ENCODE peak calls at places on chromosomes 7 and 10, in nine cellular contexts. S, U, J, R, E, A, M, T and L are unnamed samples.

GRCh38 chr7:27169658-27170493 is 4.2 kb downstream of the HOXA10 start:
- DNase-seq in S (peak; percentile 3), U (peak; percentile 10), J (no peak), R (no peak), E (peak; percentile 68), A (no peak), M (no peak), T (no peak), L (no peak)

GRCh38 chr7:51316666-51317581 is at the start of gene COBL:
- DNase-seq in S (peak; percentile 29), U (peak; percentile 72), J (no peak), R (no peak), E (peak; percentile 89), A (no peak), M (no peak), T (no peak), L (peak; percentile 81)

GRCh38 chr10:44385423-44385725 is 477 bp upstream of the CXCL12 start:
- DNase-seq in S (no peak), U (no peak), J (no peak), R (no peak), E (no peak), A (no peak), M (no peak), T (no peak), L (no peak)

GRCh38 chr10:79483299-79483698 is 29.0 kb upstream of the EIF5AL1 start:
- DNase-seq in S (no peak), U (no peak), J (no peak), R (no peak), E (no peak), A (no peak), M (no peak), T (no peak), L (no peak)

GRCh38 chr7:140475747-140476333 is 3.5 kb downstream of the MKRN1 start:
- DNase-seq in S (no peak), U (no peak), J (peak; percentile 38), R (no peak), E (no peak), A (no peak), M (peak; percentile 31), T (peak; percentile 8), L (peak; percentile 37)

GRCh38 chr7:1124816-1125602 is 35.0 kb downstream of the ZFAND2A start:
- DNase-seq in S (peak; percentile 36), U (no peak), J (no peak), R (no peak), E (no peak), A (no peak), M (no peak), T (no peak), L (no peak)

GRCh38 chr10:11930342-11930978 is 107.3 kb downstream of the PROSER2 start:
- DNase-seq in S (no peak), U (no peak), J (no peak), R (no peak), E (no peak), A (no peak), M (no peak), T (no peak), L (no peak)

GRCh38 chr7:10779465-10780399 is 193.9 kb upstream of the PHF14 start:
- DNase-seq in S (no peak), U (no peak), J (no peak), R (no peak), E (no peak), A (no peak), M (no peak), T (no peak), L (no peak)

GRCh38 chr7:77461246-77461645 is 45.1 kb upstream of the GSAP start:
- DNase-seq in S (no peak), U (no peak), J (no peak), R (no peak), E (no peak), A (no peak), M (no peak), T (no peak), L (no peak)

GRCh38 chr7:33686001-33686591 is 219.2 kb upstream of the BMPER start:
- DNase-seq in S (no peak), U (no peak), J (no peak), R (no peak), E (no peak), A (no peak), M (no peak), T (no peak), L (no peak)

GRCh38 chr7:32290015-32290414 is 200.2 kb downstream of the LSM5 start:
- DNase-seq in S (peak; percentile 62), U (no peak), J (no peak), R (no peak), E (no peak), A (peak; percentile 61), M (no peak), T (no peak), L (no peak)

GRCh38 chr7:136009488-136010079 is 32.4 kb upstream of the MTPN start:
- DNase-seq in S (no peak), U (no peak), J (peak; percentile 8), R (no peak), E (no peak), A (no peak), M (peak; percentile 22), T (peak; percentile 13), L (no peak)

GRCh38 chr7:30869794-30870491 is 41.7 kb upstream of the AQP1 start:
- DNase-seq in S (peak; percentile 42), U (no peak), J (no peak), R (no peak), E (no peak), A (no peak), M (no peak), T (no peak), L (no peak)

GRCh38 chr7:66669088-66669487 is 40.4 kb downstream of the KCTD7 start:
- DNase-seq in S (peak; percentile 42), U (no peak), J (no peak), R (no peak), E (no peak), A (peak; percentile 89), M (no peak), T (no peak), L (no peak)

GRCh38 chr10:133158756-133159610 is 1.0 kb upstream of the KNDC1 start:
- DNase-seq in S (no peak), U (no peak), J (no peak), R (no peak), E (peak; percentile 46), A (no peak), M (no peak), T (no peak), L (peak; percentile 89)

GRCh38 chr7:77653572-77653971 is 42.7 kb upstream of the RSBN1L start:
- DNase-seq in S (no peak), U (no peak), J (no peak), R (no peak), E (no peak), A (no peak), M (no peak), T (no peak), L (peak; percentile 41)

DNA sequence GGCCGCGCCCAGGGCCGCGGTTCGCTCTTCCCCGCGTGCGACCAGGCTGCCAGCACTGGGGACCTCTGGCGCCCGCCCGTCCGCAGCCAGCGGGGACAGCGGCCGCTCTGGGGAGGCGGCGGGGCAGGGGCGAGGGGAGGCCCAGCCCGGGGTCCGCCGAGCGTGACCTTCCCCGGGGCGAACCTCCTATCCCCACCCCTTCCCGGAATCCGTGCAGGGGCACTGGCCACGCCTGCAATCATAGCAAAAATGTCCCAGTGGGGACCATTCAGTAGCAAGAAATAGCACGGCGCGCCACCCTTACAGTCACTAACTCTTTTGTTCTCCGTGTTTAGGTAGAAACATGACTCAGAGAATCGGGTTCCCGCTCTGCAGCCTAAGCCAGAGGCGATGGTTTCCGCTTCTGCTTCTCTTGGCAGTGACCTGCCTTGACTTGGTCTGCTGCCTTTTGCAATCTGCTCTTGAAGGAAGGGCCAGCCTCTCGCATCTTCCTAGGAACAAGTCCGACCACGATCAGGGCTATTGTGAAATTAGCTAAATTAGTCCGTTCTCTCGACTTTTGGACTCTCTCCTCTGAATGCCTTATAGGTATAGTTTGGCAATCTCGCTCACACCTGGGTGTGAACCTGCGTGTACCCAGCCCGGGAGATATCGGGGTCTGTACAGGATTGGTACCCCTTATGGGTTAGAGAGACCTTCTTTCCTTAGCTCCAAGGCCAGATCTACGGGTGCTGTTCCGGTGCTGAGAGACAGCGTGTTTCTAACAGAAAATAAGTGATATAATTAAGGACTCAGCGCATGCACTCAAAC is 79.4 kb upstream of the ACBD5 start:
- DNase-seq in S (peak; percentile 49), U (no peak), J (peak; percentile 13), R (peak; percentile 4), E (peak; percentile 53), A (peak; percentile 38), M (no peak), T (no peak), L (no peak)
- H3K4me3 ChIP-seq in S (peak overlapping the region; percentile 63), U (peak overlapping the region; percentile 26), J (peak overlapping the region; percentile 50), R (peak overlapping the region; percentile 63), E (no peak overlapping the region), A (peak overlapping the region; percentile 48), M (no peak overlapping the region), T (no peak overlapping the region), L (no peak overlapping the region)

GRCh38 chr7:47347986-47348385 is 233.9 kb downstream of the TNS3 start:
- DNase-seq in S (no peak), U (no peak), J (no peak), R (no peak), E (no peak), A (no peak), M (no peak), T (no peak), L (no peak)

GRCh38 chr7:47346378-47346914 is 235.5 kb downstream of the TNS3 start:
- DNase-seq in S (no peak), U (no peak), J (no peak), R (no peak), E (no peak), A (no peak), M (no peak), T (no peak), L (no peak)

GRCh38 chr7:47345754-47346377 is 236.0 kb downstream of the TNS3 start:
- DNase-seq in S (no peak), U (no peak), J (no peak), R (no peak), E (no peak), A (no peak), M (no peak), T (no peak), L (no peak)

GRCh38 chr7:47349401-47349800 is 232.5 kb downstream of the TNS3 start:
- DNase-seq in S (no peak), U (no peak), J (no peak), R (no peak), E (peak; percentile 37), A (no peak), M (no peak), T (no peak), L (no peak)

GRCh38 chr7:47347346-47347745 is 234.6 kb downstream of the TNS3 start:
- DNase-seq in S (no peak), U (no peak), J (no peak), R (no peak), E (no peak), A (no peak), M (no peak), T (no peak), L (no peak)
- TF ChIP-seq CTCF in S (no peak), U (no peak), J (no peak), R (no peak), E (no peak), A (no peak), M (no peak), T (no peak), L (no peak)

GRCh38 chr7:101631224-101631714 is 2.2 kb upstream of the MYL10 start:
- DNase-seq in S (no peak), U (no peak), J (no peak), R (no peak), E (no peak), A (no peak), M (no peak), T (no peak), L (no peak)
- H3K27ac ChIP-seq in S (no peak overlapping the region), U (no peak overlapping the region), J (no peak overlapping the region), R (peak overlapping the region; percentile 21), E (no peak overlapping the region), A (no peak overlapping the region), M (no peak overlapping the region), T (no peak overlapping the region), L (no peak overlapping the region)

GRCh38 chr7:28315565-28316420 is 96.5 kb upstream of the CREB5 start:
- DNase-seq in S (no peak), U (no peak), J (no peak), R (no peak), E (no peak), A (no peak), M (no peak), T (no peak), L (no peak)
- H3K4me3 ChIP-seq in S (no peak overlapping the region), U (no peak overlapping the region), J (no peak overlapping the region), R (peak overlapping the region; percentile 25), E (no peak overlapping the region), A (no peak overlapping the region), M (no peak overlapping the region), T (no peak overlapping the region), L (no peak overlapping the region)